ENCODE peak calls at places on chromosomes 4 and X, in six cellular contexts. O is GM23338, B is neural progenitor cell, I is uterus, F is upper lobe of right lung, D is transverse colon. G is an unnamed sample.

GRCh38 chrX:17412692-17413091 is 37.7 kb downstream of the NHS start:
- DNase-seq in D (no peak), O (no peak), B (no peak), F (no peak), I (no peak), G (no peak)

GRCh38 chr4:153207561-153207960 is 3.3 kb downstream of the TRIM2 start:
- DNase-seq in F (no peak), O (peak; percentile 70), B (peak; percentile 51), D (peak; percentile 70), I (peak; percentile 38), G (no peak)

GRCh38 chr4:158314756-158315487 is 104.6 kb downstream of the TMEM144 start:
- DNase-seq in O (no peak), F (no peak), B (no peak), D (no peak), I (no peak), G (no peak)

GRCh38 chrX:55056820-55057690 is 17.8 kb upstream of the PAGE2B start:
- DNase-seq in F (no peak), D (no peak), I (no peak), O (no peak), B (no peak), G (no peak)

GRCh38 chr4:122914938-122915337 is 7.5 kb downstream of the NUDT6 start:
- DNase-seq in O (no peak), D (no peak), B (no peak), I (no peak), F (no peak), G (no peak)

GRCh38 chr4:182202650-182203049 is 40.6 kb upstream of the TENM3 start:
- DNase-seq in O (no peak), B (no peak), F (no peak), D (no peak), I (no peak), G (no peak)

GRCh38 chr4:152693875-152694274 is 14.1 kb upstream of the TMEM154 start:
- DNase-seq in O (no peak), I (no peak), F (no peak), D (no peak), B (no peak), G (no peak)

GRCh38 chr4:67344594-67345380 is 200.5 kb downstream of the CENPC start:
- DNase-seq in F (no peak), B (no peak), I (no peak), D (no peak), O (peak; percentile 2), G (no peak)

GRCh38 chrX:40340116-40340515 is 240.7 kb upstream of the ATP6AP2 start:
- DNase-seq in O (no peak), I (no peak), D (no peak), F (no peak), B (no peak), G (no peak)

GRCh38 chrX:121902463-121902862 is 855.1 kb downstream of the GLUD2 start:
- DNase-seq in O (no peak), I (no peak), B (no peak), F (no peak), D (no peak), G (no peak)

GRCh38 chrX:151741606-151742005 is 7.1 kb downstream of the CNGA2 start:
- DNase-seq in O (no peak), F (no peak), I (no peak), B (no peak), D (no peak), G (no peak)

DNA sequence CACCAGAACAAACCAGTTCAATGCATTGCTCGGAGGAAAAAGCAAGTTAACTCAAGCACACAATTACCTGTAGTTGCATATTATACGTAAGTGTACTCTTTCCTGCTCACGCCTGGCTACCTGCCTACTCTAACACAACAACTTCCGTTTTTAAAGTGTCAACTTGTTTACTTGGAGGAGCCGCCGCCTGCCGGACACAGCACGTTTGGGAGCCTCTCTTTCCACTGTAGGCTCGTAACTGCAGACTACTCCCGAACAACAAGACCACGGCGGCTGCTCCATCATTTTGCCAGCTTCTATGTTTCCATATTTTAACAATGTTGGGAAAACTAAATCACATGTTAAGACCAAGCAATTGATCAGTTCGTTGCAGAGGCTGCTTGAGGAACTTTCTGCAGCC is 882 bp downstream of the MTNR1A start:
- DNase-seq in B (peak; percentile 72), D (peak; percentile 82), I (no peak), F (no peak), O (peak; percentile 76), G (no peak)
- TF ChIP-seq CTCF in B (peak; percentile 47), D (peak; percentile 46), I (no peak), F (no peak), O (peak; percentile 41), G (no peak)

DNA sequence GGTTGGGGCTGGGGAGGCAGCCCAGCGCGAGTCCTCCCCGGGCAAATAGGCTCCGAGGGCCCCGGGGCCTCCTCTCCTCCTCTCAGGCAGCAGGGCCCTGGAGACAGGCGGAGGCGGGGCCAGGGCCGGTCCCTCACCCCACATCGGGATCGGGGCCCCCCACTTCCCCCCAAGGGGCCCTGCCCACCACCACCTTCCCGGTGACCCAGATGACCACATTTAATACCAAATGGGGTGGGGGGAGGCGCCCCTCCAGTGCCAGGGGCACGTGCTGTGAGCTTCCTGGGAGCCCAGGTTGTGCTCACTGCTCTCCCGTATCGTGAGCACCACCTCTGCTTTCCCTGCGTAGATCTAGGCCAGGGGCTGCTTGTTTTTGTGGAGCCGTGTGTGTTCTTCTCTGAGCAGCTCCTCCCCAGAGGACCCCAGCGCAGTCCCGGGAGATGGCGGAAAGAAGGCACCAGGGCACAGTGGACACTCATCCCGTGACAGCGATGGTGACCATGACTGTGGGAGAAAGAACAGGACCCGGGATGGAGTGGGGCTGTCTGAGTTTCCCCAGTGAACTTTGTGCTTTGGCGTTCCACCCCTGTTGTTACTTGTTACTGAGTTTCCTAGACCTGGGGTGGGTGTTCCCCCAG is 2.1 kb downstream of the PNMA6A start:
- DNase-seq in F (no peak), O (no peak), B (no peak), D (no peak), I (no peak), G (no peak)
- H3K4me1 ChIP-seq in F (no peaks in the 10 kb centered on the region), O (no peaks in the 10 kb centered on the region), B (no peaks in the 10 kb centered on the region), D (no peaks in the 10 kb centered on the region), I (no peaks in the 10 kb centered on the region), G (no peaks in the 10 kb centered on the region)

GRCh38 chrX:123976671-123977316 is 15.3 kb downstream of the STAG2 start:
- DNase-seq in D (no peak), B (no peak), F (no peak), O (peak; percentile 17), I (no peak), G (no peak)
- TF ChIP-seq CTCF in D (peak; percentile 9), B (peak; percentile 17), F (peak; percentile 27), O (peak; percentile 29), I (peak; percentile 6), G (no peak)

GRCh38 chr4:106353786-106354185 is 14.8 kb downstream of the GIMD1 start:
- DNase-seq in F (no peak), O (no peak), I (no peak), B (no peak), D (no peak), G (no peak)

GRCh38 chr4:106355193-106355592 is 13.4 kb downstream of the GIMD1 start:
- DNase-seq in I (no peak), D (no peak), B (no peak), O (peak; percentile 43), F (no peak), G (no peak)

GRCh38 chr4:106362426-106362825 is 6.2 kb downstream of the GIMD1 start:
- DNase-seq in D (no peak), F (no peak), I (no peak), O (no peak), B (no peak), G (no peak)

GRCh38 chr4:106358899-106359298 is 9.7 kb downstream of the GIMD1 start:
- DNase-seq in B (no peak), O (no peak), F (no peak), I (no peak), D (no peak), G (no peak)
- H3K4me1 ChIP-seq in B (no peaks in the 10 kb centered on the region), O (no peaks in the 10 kb centered on the region), F (no peaks in the 10 kb centered on the region), I (no peaks in the 10 kb centered on the region), D (no peaks in the 10 kb centered on the region), G (no peaks in the 10 kb centered on the region)

DNA sequence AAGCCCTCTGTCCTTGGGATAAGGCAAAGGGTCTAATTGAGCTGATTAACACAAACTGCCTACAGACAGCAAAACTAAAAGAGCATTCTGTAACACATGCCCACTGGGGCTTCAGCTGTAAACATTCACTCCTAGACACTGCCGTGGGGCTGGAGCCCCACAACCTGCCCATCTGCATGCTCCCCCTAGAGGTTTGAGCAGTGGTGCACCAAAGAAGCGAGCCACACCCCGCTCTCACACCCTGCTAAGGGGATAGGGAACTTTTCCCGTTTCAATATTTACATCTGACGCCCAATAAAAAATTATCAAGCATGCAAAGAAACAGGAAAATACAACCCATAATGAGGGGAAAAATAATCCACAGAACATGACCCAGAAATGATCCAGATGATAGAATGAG is 46.9 kb upstream of the HSD17B10 start:
- DNase-seq in D (peak; percentile 19), B (peak; percentile 19), F (no peak), I (no peak), O (peak; percentile 28), G (no peak)
- TF ChIP-seq CTCF in D (peak; percentile 11), B (peak; percentile 51), F (peak; percentile 20), I (no peak), O (peak; percentile 55), G (no peak)

GRCh38 chr4:151276787-151277557 is at the start of gene PRSS48:
- DNase-seq in O (peak; percentile 92), D (peak; percentile 77), F (peak; percentile 77), B (peak; percentile 84), I (no peak), G (peak; percentile 51)
- H3K4me1 ChIP-seq in O (peaks cover 3% of the 10 kb centered on the region), D (peaks cover 4% of the 10 kb centered on the region), F (peaks cover 5% of the 10 kb centered on the region), B (peaks cover 3% of the 10 kb centered on the region), I (no peaks in the 10 kb centered on the region), G (peaks cover 8% of the 10 kb centered on the region)

G was measured in upper lobe of left lung.